ENCODE peak calls at places on chromosomes 5 and 9, in eight cellular contexts. Y is A549; D is fibroblast of pulmonary artery; X is cardiac muscle cell; B is Caco-2; C is activated T-helper 1 cell treated with Interleukin-2 at 50 U/mL for 16 hours; O is activated CD8-positive, alpha-beta T cell treated with anti-CD3 and anti-CD28 coated beads for 36 hours; E is MV-4-11. I is an unnamed sample.

GRCh38 chr5:173771058-173771742 is 116.9 kb upstream of the CPEB4 start:
- DNase-seq in Y (no peak), D (no peak), X (no peak), B (no peak), C (no peak), O (no peak), E (no peak), I (no peak)

GRCh38 chr9:32672478-32672877 is 37.0 kb upstream of the TAF1L start:
- DNase-seq in Y (peak), D (peak), X (no peak), B (no peak), C (no peak), O (no peak), E (no peak), I (no peak)

GRCh38 chr5:30802961-30803705 is 390.4 kb upstream of the CDH6 start:
- DNase-seq in Y (no peak), D (no peak), X (no peak), B (no peak), C (no peak), O (no peak), E (no peak), I (no peak)

GRCh38 chr5:28430565-28431178 is 1392.3 kb upstream of the CDH9 start:
- DNase-seq in Y (peak), D (peak), X (no peak), B (no peak), C (no peak), O (no peak), E (no peak), I (no peak)

GRCh38 chr9:34318163-34318790 is 10.8 kb downstream of the KIF24 start:
- DNase-seq in Y (no peak), D (no peak), X (no peak), B (no peak), C (no peak), O (no peak), E (no peak), I (no peak)

GRCh38 chr5:23507278-23507685 is at the start of gene PRDM9:
- DNase-seq in Y (peak), D (peak), X (no peak), B (no peak), C (no peak), O (peak), E (no peak), I (no peak)

GRCh38 chr9:13841801-13842462 is 472.0 kb downstream of the NFIB start:
- DNase-seq in Y (no peak), D (no peak), X (peak), B (no peak), C (no peak), O (no peak), E (no peak), I (no peak)

GRCh38 chr5:76074487-76074886 is 8.7 kb upstream of the SV2C start:
- DNase-seq in Y (no peak), D (no peak), X (peak), B (no peak), C (no peak), O (peak), E (peak), I (no peak)

GRCh38 chr5:132677682-132678400 is 4.1 kb downstream of the IL4 start:
- DNase-seq in Y (no peak), D (no peak), X (no peak), B (no peak), C (no peak), O (no peak), E (no peak), I (no peak)

GRCh38 chr5:4921929-4922328 is 218.2 kb upstream of the ADAMTS16 start:
- DNase-seq in Y (no peak), D (no peak), X (no peak), B (no peak), C (no peak), O (no peak), E (no peak), I (no peak)

GRCh38 chr5:115507682-115508081 is 36.9 kb downstream of the FEM1C start:
- DNase-seq in Y (no peak), D (peak), X (no peak), B (no peak), C (no peak), O (no peak), E (no peak), I (no peak)

GRCh38 chr5:138465288-138466057 is at the start of gene EGR1:
- DNase-seq in Y (peak), D (peak), X (peak), B (peak), C (peak), O (peak), E (peak), I (peak)

GRCh38 chr5:171418982-171419662 is at the start of gene FGF18:
- DNase-seq in Y (peak), D (peak), X (peak), B (peak), C (no peak), O (peak), E (no peak), I (peak)

GRCh38 chr5:73591698-73592501 is 26.4 kb downstream of the UTP15 start:
- DNase-seq in Y (peak), D (peak), X (no peak), B (no peak), C (no peak), O (no peak), E (no peak), I (no peak)

GRCh38 chr5:67301285-67301904 is 104.8 kb upstream of the CD180 start:
- DNase-seq in Y (no peak), D (peak), X (no peak), B (no peak), C (no peak), O (no peak), E (peak), I (no peak)

GRCh38 chr9:7901676-7902075 is 102.1 kb upstream of the DMAC1 start:
- DNase-seq in Y (peak), D (peak), X (peak), B (peak), C (no peak), O (no peak), E (no peak), I (no peak)

GRCh38 chr5:171924493-171925122 is 81.8 kb downstream of the FBXW11 start:
- DNase-seq in Y (no peak), D (no peak), X (no peak), B (no peak), C (no peak), O (no peak), E (no peak), I (no peak)

GRCh38 chr5:375921-376871 is 54.7 kb downstream of the AHRR start:
- DNase-seq in Y (no peak), D (no peak), X (no peak), B (peak), C (no peak), O (no peak), E (no peak), I (no peak)

GRCh38 chr5:134174841-134175839 is 1.6 kb downstream of the SKP1 start:
- DNase-seq in Y (peak), D (peak), X (peak), B (no peak), C (no peak), O (no peak), E (peak), I (no peak)

GRCh38 chr9:113153599-113153998 is 2.8 kb downstream of the SLC31A2 start:
- DNase-seq in Y (no peak), D (no peak), X (no peak), B (no peak), C (no peak), O (no peak), E (no peak), I (no peak)

GRCh38 chr9:35071814-35072460 is 488 bp downstream of the VCP start:
- DNase-seq in Y (peak), D (peak), X (peak), B (peak), C (peak), O (peak), E (peak), I (peak)

GRCh38 chr5:143576721-143577484 is 173.4 kb upstream of the NR3C1 start:
- DNase-seq in Y (no peak), D (peak), X (no peak), B (no peak), C (no peak), O (no peak), E (no peak), I (no peak)

GRCh38 chr5:13831236-13831810 is 113.2 kb downstream of the DNAH5 start:
- DNase-seq in Y (no peak), D (no peak), X (no peak), B (no peak), C (no peak), O (no peak), E (no peak), I (no peak)

GRCh38 chr5:148934895-148935400 is 108.5 kb downstream of the ADRB2 start:
- DNase-seq in Y (no peak), D (no peak), X (no peak), B (no peak), C (no peak), O (no peak), E (no peak), I (no peak)

I was measured in stimulated activated CD4-positive, alpha-beta T cell treated with anti-CD3 and anti-CD28 coated beads, Interleukin-1b, Interleukin-23, amount 100 ng/mL, for 4 hours.